ENCODE peak calls at places on chromosome 21, in four cellular contexts. L is A549, V is HepG2, X is GM12878. Y is an unnamed sample.

GRCh38 chr21:27047331-27048314 is 80.7 kb upstream of the ADAMTS5 start:
- DNase-seq in L (no peak), X (no peak), V (no peak), Y (no peak)

GRCh38 chr21:25988738-25989137 is 181.8 kb downstream of the APP start:
- DNase-seq in X (no peak), V (no peak), L (no peak), Y (no peak)

GRCh38 chr21:32626633-32627196 is 14.5 kb upstream of the CFAP298 start:
- DNase-seq in V (no peak), L (no peak), X (no peak), Y (no peak)

GRCh38 chr21:14616303-14617039 is 70.4 kb upstream of the SAMSN1 start:
- DNase-seq in L (no peak), V (no peak), X (no peak), Y (no peak)

GRCh38 chr21:16420086-16420724 is 690.4 kb downstream of the USP25 start:
- DNase-seq in L (no peak), V (peak; percentile 9), X (no peak), Y (no peak)

GRCh38 chr21:40548134-40548533 is 298.8 kb downstream of the DSCAM start:
- DNase-seq in X (no peak), L (no peak), V (no peak), Y (no peak)

GRCh38 chr21:43600642-43601397 is 58.5 kb downstream of the HSF2BP start:
- DNase-seq in V (no peak), L (no peak), X (no peak), Y (no peak)

GRCh38 chr21:37153935-37154350 is 80.9 kb downstream of the TTC3 start:
- DNase-seq in V (peak; percentile 98), L (no peak), X (no peak), Y (no peak)

GRCh38 chr21:29504751-29505321 is 206.1 kb downstream of the BACH1 start:
- DNase-seq in V (no peak), L (no peak), X (no peak), Y (no peak)

GRCh38 chr21:21463456-21463855 is 465.2 kb downstream of the NCAM2 start:
- DNase-seq in L (no peak), V (no peak), X (no peak), Y (no peak)

GRCh38 chr21:23887709-23888303 is 1719.5 kb downstream of the MRPL39 start:
- DNase-seq in V (no peak), L (no peak), X (no peak), Y (no peak)

GRCh38 chr21:36156815-36157670 is at the start of gene DOP1B:
- DNase-seq in X (no peak), L (peak; percentile 8), V (no peak), Y (peak; percentile 45)

GRCh38 chr21:36610201-36610600 is 88.7 kb upstream of the SIM2 start:
- DNase-seq in V (no peak), X (no peak), L (no peak), Y (no peak)

GRCh38 chr21:46503922-46504539 is 45.3 kb downstream of the DIP2A start:
- DNase-seq in X (no peak), L (no peak), V (no peak), Y (no peak)

GRCh38 chr21:35266546-35266945 is 217.4 kb upstream of the RUNX1 start:
- DNase-seq in V (no peak), X (no peak), L (no peak), Y (no peak)

GRCh38 chr21:22490044-22490443 is 1491.8 kb downstream of the NCAM2 start:
- DNase-seq in X (no peak), L (no peak), V (no peak), Y (no peak)

GRCh38 chr21:34989337-34990151 is 59.6 kb downstream of the RUNX1 start:
- DNase-seq in V (no peak), L (no peak), X (no peak), Y (no peak)

GRCh38 chr21:30984897-30985296 is 53.4 kb downstream of the KRTAP19-8 start:
- DNase-seq in L (no peak), V (no peak), X (no peak), Y (no peak)

GRCh38 chr21:36134820-36135390 is at the start of gene CBR3:
- DNase-seq in L (peak; percentile 45), X (no peak), V (no peak), Y (peak; percentile 30)

GRCh38 chr21:16605588-16605987 is 875.8 kb downstream of the USP25 start:
- DNase-seq in X (no peak), L (no peak), V (no peak), Y (no peak)

GRCh38 chr21:14273736-14274538 is 58.0 kb downstream of the RBM11 start:
- DNase-seq in X (no peak), V (no peak), L (no peak), Y (peak; percentile 65)

GRCh38 chr21:26041441-26042180 is 129.0 kb downstream of the APP start:
- DNase-seq in X (no peak), L (no peak), V (no peak), Y (no peak)

GRCh38 chr21:24658926-24659325 is 948.4 kb downstream of the MRPL39 start:
- DNase-seq in X (no peak), V (no peak), L (no peak), Y (no peak)

GRCh38 chr21:31780944-31781343 is 49.0 kb upstream of the SCAF4 start:
- DNase-seq in X (no peak), V (peak; percentile 20), L (no peak), Y (no peak)

GRCh38 chr21:28358702-28359101 is 634.0 kb downstream of the LTN1 start:
- DNase-seq in L (no peak), V (no peak), X (no peak), Y (no peak)
- TF ChIP-seq ESRRA in L (no peak), V (no peak), X (no peak), Y (no peak)

DNA sequence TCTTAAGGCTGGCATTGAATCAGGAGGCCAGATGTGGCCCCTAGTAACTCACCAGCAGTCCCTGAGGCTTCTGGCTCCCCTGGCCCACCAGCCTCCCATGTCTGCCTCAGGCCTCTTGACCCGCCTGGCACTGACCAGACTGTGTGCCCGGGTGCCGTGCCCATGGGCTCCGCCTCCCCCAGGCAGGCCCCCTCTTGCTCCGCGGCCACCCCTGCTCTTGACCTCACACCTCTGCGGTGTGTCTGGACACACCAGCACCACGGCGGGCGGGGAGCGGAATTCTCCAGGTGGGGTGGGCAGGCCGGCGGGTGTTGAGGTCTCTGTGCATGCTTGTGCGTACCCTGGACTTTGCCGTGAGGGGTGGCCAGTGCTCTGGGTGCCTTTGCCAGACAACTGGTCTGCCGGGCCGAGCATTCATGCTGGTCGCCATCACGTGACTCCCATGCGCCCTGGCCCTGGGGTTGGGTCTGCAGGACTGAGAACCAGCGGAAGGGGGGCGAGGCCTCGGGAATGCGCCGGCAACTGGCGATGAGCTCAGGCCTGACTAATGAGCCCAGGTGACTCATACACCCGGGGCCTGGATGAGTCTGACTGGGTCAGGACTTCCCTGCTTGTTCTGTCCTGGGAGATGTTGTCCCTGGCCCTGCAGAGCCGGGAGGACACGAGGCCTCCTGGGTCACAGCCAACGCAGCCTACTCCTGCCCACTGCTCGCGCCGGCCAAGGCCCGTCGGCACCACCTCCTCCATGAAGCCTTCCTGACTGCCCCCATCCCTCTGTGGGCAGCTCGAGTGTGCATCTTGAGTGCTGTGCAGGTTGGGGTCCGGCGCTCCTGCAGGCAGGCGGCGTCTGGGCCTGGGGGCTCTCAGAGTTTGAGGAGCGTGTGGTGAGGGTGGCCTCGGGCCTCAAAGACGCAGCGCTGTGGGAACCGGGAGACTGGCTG is 22.6 kb downstream of the COL18A1 start:
- DNase-seq in X (no peak), L (peak; percentile 92), V (peak; percentile 93), Y (peak; percentile 66)
- TF ChIP-seq ESRRA in X (no peak), L (no peak), V (peak; percentile 92), Y (no peak)

DNA sequence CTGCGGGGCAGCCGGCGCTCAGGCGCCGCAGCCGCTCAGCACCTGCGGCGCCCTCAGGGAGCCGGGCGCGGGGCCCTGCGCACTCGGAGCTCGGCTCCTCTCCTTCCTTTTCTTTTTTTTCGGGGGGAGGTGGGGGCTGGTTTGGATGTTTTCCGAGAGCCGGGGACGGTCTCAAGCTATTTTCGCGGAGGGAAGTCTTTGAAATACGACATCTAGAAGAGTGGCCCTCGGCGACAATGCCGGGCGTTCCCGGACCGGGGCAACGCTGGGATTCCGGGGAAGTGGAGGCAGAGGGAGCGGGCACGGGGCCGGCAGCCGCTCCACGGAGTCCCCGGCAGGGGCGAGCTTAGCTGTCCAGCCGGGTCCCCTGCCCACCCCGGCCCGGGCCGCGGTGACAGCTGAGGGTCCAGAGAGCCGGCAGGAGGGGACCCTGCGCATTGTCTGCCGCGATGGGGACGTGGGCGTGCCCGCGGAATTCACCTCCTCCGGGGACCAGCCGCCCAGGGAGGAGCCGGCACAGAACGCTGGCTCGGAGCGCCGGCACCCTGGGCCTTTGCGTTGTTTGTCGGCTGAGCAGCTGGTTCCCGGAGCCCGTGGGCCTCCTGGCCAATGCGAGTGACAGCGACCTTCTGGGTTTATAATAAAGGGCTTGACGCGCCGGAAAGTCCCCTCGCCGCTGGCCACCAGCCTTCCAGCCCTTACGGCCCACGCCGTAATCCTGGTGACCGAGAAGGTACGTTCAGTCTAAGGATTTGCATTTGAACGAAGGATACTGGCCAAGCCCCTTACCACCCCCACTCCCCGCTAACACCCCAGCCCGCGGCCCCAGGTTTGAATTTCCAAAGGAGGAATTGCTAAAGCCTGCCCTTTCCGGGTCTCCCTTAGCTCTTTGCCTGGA is 582 bp downstream of the SLC37A1 start:
- DNase-seq in L (peak; percentile 28), V (no peak), X (no peak), Y (peak; percentile 71)
- TF ChIP-seq ESRRA in L (no peak), V (no peak), X (no peak), Y (no peak)

GRCh38 chr21:44894687-44895302 is 21.3 kb upstream of the PTTG1IP start:
- DNase-seq in L (no peak), X (no peak), V (no peak), Y (no peak)
- TF ChIP-seq ESRRA in L (no peak), X (no peak), V (no peak), Y (no peak)

GRCh38 chr21:41752231-41752681 is 14.6 kb downstream of the RIPK4 start:
- DNase-seq in X (no peak), V (no peak), L (no peak), Y (no peak)

GRCh38 chr21:41749286-41749685 is 17.6 kb downstream of the RIPK4 start:
- DNase-seq in V (no peak), L (no peak), X (no peak), Y (no peak)

GRCh38 chr21:41750051-41750450 is 16.8 kb downstream of the RIPK4 start:
- DNase-seq in V (no peak), L (no peak), X (no peak), Y (no peak)

GRCh38 chr21:41751621-41752020 is 15.2 kb downstream of the RIPK4 start:
- DNase-seq in L (no peak), X (no peak), V (no peak), Y (no peak)

DNA sequence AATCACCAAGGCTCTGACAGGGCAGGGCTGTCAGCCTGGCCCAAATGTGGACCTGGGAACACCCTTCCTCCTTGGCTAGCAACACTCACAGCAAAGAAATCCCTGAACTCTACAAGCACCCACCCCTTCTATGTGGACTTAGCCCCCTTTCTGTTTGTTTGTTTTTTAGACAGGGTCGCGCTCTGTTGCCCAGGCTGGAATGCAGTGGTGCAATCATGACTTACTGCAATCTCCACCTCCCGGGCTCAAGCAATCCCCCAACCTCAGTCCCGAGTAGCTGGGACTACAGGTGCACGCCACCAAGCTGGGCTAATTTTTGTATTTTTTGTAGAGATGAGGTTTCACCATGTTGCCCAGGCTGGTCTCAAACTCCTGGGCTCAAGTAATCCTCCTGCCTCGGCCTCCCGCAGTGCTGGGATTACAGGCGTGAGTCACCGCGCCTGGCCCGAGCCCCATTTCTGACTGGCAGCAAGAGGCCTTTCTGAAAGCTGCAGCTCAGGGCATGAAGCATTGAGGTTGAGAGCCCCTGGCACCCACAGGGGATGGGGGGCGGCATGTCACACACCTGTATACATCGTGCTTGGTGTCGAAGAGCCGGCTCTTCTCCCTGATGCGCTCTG is 16.2 kb downstream of the RIPK4 start:
- DNase-seq in V (peak; percentile 85), X (no peak), L (no peak), Y (no peak)
- TF ChIP-seq ESRRA in V (no peak), X (no peak), L (no peak), Y (no peak)

Y was measured in WTC11.